ENCODE peak calls at places on chromosomes 12 and 14, in six cellular contexts. R is T47D, I is AML-193, A is choroid plexus epithelial cell, P is hepatocyte, C is C1 segment of cervical spinal cord. D is an unnamed sample.

GRCh38 chr12:130705174-130705880 is 10.8 kb downstream of the RIMBP2 start:
- DNase-seq in R (no peak), I (no peak), A (no peak), P (no peak), C (no peak), D (no peak)

GRCh38 chr12:111997300-111997699 is 15.7 kb downstream of the TMEM116 start:
- DNase-seq in R (no peak), I (no peak), A (no peak), P (no peak), C (no peak), D (no peak)

GRCh38 chr12:32516230-32516629 is 116.9 kb downstream of the FGD4 start:
- DNase-seq in R (no peak), I (peak; percentile 67), A (no peak), P (no peak), C (no peak), D (no peak)

GRCh38 chr14:31968107-31968810 is 108.8 kb upstream of the ARHGAP5 start:
- DNase-seq in R (no peak), I (no peak), A (no peak), P (peak; percentile 40), C (no peak), D (no peak)

GRCh38 chr12:112163471-112164325 is 38.3 kb downstream of the TRAFD1 start:
- DNase-seq in R (no peak), I (no peak), A (no peak), P (no peak), C (no peak), D (no peak)

GRCh38 chr14:69006346-69006745 is 27.2 kb upstream of the ACTN1 start:
- DNase-seq in R (no peak), I (no peak), A (no peak), P (no peak), C (no peak), D (no peak)

GRCh38 chr12:87163122-87163521 is 866.1 kb downstream of the C12orf50 start:
- DNase-seq in R (no peak), I (no peak), A (no peak), P (no peak), C (no peak), D (no peak)

GRCh38 chr14:74886001-74886400 is 4.3 kb downstream of the DLST start:
- DNase-seq in R (no peak), I (no peak), A (peak; percentile 98), P (no peak), C (no peak), D (peak; percentile 94)

GRCh38 chr14:27672047-27672446 is 1074.2 kb upstream of the NOVA1 start:
- DNase-seq in R (peak; percentile 46), I (no peak), A (no peak), P (no peak), C (no peak), D (no peak)

GRCh38 chr14:94945615-94946014 is 175.7 kb upstream of the GSC start:
- DNase-seq in R (no peak), I (no peak), A (no peak), P (no peak), C (no peak), D (no peak)

GRCh38 chr14:55271572-55272414 is 572 bp downstream of the FBXO34 start:
- DNase-seq in R (peak; percentile 88), I (peak; percentile 68), A (peak; percentile 71), P (peak; percentile 91), C (peak; percentile 42), D (peak; percentile 66)

GRCh38 chr14:58107947-58108552 is 44.0 kb downstream of the ARMH4 start:
- DNase-seq in R (peak; percentile 76), I (peak; percentile 15), A (peak; percentile 89), P (peak; percentile 72), C (peak; percentile 1), D (peak; percentile 43)

GRCh38 chr14:56482306-56482705 is 97.3 kb upstream of the TMEM260 start:
- DNase-seq in R (peak; percentile 37), I (no peak), A (peak; percentile 27), P (peak; percentile 22), C (no peak), D (no peak)

GRCh38 chr12:106288510-106289195 is 13.9 kb upstream of the TCP11L2 start:
- DNase-seq in R (peak; percentile 41), I (no peak), A (peak; percentile 94), P (peak; percentile 70), C (no peak), D (peak; percentile 80)

GRCh38 chr12:117792877-117793424 is 175.8 kb downstream of the KSR2 start:
- DNase-seq in R (no peak), I (no peak), A (no peak), P (no peak), C (no peak), D (no peak)

GRCh38 chr12:109696485-109697269 is 16.9 kb upstream of the FAM222A start:
- DNase-seq in R (no peak), I (no peak), A (peak; percentile 34), P (no peak), C (no peak), D (no peak)

GRCh38 chr14:98802044-98802443 is 470.0 kb downstream of the BCL11B start:
- DNase-seq in R (no peak), I (no peak), A (no peak), P (no peak), C (no peak), D (no peak)

GRCh38 chr14:76273346-76273745 is 102.6 kb upstream of the ESRRB start:
- DNase-seq in R (no peak), I (no peak), A (no peak), P (no peak), C (no peak), D (no peak)

GRCh38 chr12:105289114-105289904 is 41.2 kb upstream of the C12orf75 start:
- DNase-seq in R (no peak), I (no peak), A (peak; percentile 27), P (no peak), C (no peak), D (peak; percentile 11)

D was measured in stromal cell of bone marrow.